ENCODE peak calls at places on chromosome 13, in four cellular contexts. E, F, K and Z are unnamed samples.

GRCh38 chr13:46170687-46171086 is 11.3 kb downstream of the LCP1 start:
- DNase-seq in E (no peak), F (no peak), K (no peak), Z (no peak)

GRCh38 chr13:81916471-81916870 is 1575.5 kb upstream of the SPRY2 start:
- DNase-seq in F (no peak), K (no peak), E (no peak), Z (no peak)

GRCh38 chr13:43908156-43909126 is 28.7 kb downstream of the LACC1 start:
- DNase-seq in E (no peak), F (no peak), K (peak; percentile 40), Z (no peak)

GRCh38 chr13:81872581-81872980 is 1531.7 kb upstream of the SPRY2 start:
- DNase-seq in F (peak; percentile 48), E (no peak), K (no peak), Z (no peak)

GRCh38 chr13:25654332-25654731 is 282.6 kb downstream of the ATP8A2 start:
- DNase-seq in F (no peak), E (peak; percentile 33), K (no peak), Z (no peak)

GRCh38 chr13:23378009-23378632 is 55.4 kb downstream of the SACS start:
- DNase-seq in F (no peak), K (peak; percentile 38), E (no peak), Z (peak; percentile 24)

GRCh38 chr13:81987159-81987558 is 1646.2 kb upstream of the SPRY2 start:
- DNase-seq in F (no peak), E (no peak), K (no peak), Z (no peak)

GRCh38 chr13:106602178-106602577 is 34.2 kb upstream of the ARGLU1 start:
- DNase-seq in E (no peak), K (no peak), F (no peak), Z (no peak)

GRCh38 chr13:70580825-70581224 is 472.6 kb upstream of the KLHL1 start:
- DNase-seq in E (no peak), K (no peak), F (no peak), Z (no peak)

GRCh38 chr13:21767032-21767431 is 96.2 kb downstream of the FGF9 start:
- DNase-seq in E (no peak), F (no peak), K (no peak), Z (no peak)

GRCh38 chr13:63636231-63636993 is 2220.8 kb upstream of the PCDH20 start:
- DNase-seq in E (no peak), K (no peak), F (no peak), Z (no peak)

GRCh38 chr13:29260684-29261083 is 334.8 kb downstream of the SLC7A1 start:
- DNase-seq in F (no peak), E (no peak), K (no peak), Z (no peak)

GRCh38 chr13:94246495-94246894 is 233.0 kb downstream of the DCT start:
- DNase-seq in F (no peak), K (no peak), E (no peak), Z (no peak)

GRCh38 chr13:37647038-37647650 is 48.6 kb upstream of the POSTN start:
- DNase-seq in K (no peak), E (no peak), F (no peak), Z (no peak)

GRCh38 chr13:92842145-92842544 is 384.5 kb upstream of the GPC6 start:
- DNase-seq in K (no peak), E (no peak), F (no peak), Z (no peak)

GRCh38 chr13:20392530-20392929 is 133.1 kb downstream of the CRYL1 start:
- DNase-seq in K (no peak), F (no peak), E (no peak), Z (no peak)

GRCh38 chr13:24693862-24694471 is 13.8 kb downstream of the ATP12A start:
- DNase-seq in F (peak; percentile 82), E (no peak), K (peak; percentile 32), Z (no peak)

GRCh38 chr13:93882086-93882651 is 597.3 kb downstream of the DCT start:
- DNase-seq in F (no peak), K (no peak), E (no peak), Z (no peak)

GRCh38 chr13:74487091-74487722 is 353.0 kb upstream of the KLF12 start:
- DNase-seq in F (no peak), E (no peak), K (no peak), Z (no peak)

GRCh38 chr13:40485611-40486517 is 180.6 kb downstream of the FOXO1 start:
- DNase-seq in F (no peak), K (no peak), E (no peak), Z (peak; percentile 70)

GRCh38 chr13:35836476-35836875 is 294.7 kb downstream of the DCLK1 start:
- DNase-seq in E (no peak), K (no peak), F (no peak), Z (no peak)

GRCh38 chr13:64810701-64811258 is 2419.4 kb downstream of the PCDH9 start:
- DNase-seq in K (no peak), F (no peak), E (no peak), Z (no peak)

GRCh38 chr13:83943530-83944279 is 61.4 kb upstream of the SLITRK1 start:
- DNase-seq in E (no peak), K (no peak), F (no peak), Z (no peak)

DNA sequence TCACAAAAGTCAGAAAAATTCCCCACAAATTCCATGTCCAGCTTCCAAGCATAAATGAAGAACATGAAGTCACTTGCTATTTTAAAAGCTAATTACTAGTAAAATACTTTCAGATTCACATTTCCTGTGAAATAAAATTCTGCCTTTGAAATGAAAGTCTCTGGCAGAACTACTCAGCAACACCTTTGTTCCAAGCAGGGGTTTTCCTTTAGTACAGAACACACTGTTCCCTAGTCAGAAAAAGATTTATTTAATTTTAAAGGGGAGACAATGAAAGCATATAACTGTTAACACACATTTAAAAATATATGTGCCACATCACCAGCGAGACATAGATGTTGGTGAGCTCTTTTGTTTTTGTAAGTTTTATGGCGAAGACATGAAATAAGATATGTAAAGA is 26.4 kb upstream of the RAP2A start:
- DNase-seq in K (no peak), E (no peak), F (no peak), Z (no peak)
- H3K27ac ChIP-seq in K (no peak overlapping the region), E (no peak overlapping the region), F (no peak overlapping the region), Z (no peak overlapping the region)

GRCh38 chr13:111917086-111917485 is 149.9 kb upstream of the SOX1 start:
- DNase-seq in F (peak; percentile 23), K (no peak), E (no peak), Z (no peak)
- H3K27me3 ChIP-seq in F (no peaks in the 10 kb centered on the region), K (no peaks in the 10 kb centered on the region), E (no peaks in the 10 kb centered on the region), Z (no peaks in the 10 kb centered on the region)

GRCh38 chr13:42048625-42049453 is at the start of gene DGKH:
- DNase-seq in K (peak; percentile 64), F (peak; percentile 76), E (peak; percentile 84), Z (peak; percentile 46)
- TF ChIP-seq CTCF in K (no peak), F (peak; percentile 15), E (no peak), Z (no peak)

DNA sequence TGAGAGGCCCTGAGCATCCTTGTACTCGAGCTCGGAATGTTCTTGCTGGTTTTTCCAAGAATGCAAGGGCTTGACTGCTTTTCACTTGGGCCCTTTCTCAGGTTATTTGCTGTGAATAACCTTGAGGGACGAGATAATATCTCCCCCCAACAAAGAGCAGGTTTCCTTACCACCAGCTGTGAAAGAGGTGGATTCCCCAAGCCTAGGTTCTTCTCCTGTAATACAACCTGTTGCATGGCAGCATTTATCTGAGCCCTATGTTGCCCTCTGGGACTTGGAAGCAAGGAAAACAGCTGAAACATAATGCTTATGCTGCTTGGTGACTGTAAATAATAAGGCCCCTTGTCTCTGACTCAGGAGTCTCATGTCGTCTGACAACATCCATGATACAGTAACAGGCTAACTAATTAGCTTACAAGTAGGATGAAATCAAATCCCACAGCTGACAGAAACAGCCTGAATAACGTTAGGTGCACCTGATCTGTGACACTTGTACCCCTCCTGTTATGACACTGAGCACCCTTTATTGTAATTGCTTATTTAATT is 43.6 kb upstream of the RCBTB2 start:
- DNase-seq in E (no peak), K (no peak), F (no peak), Z (no peak)
- H3K27ac ChIP-seq in E (no peak overlapping the region), K (no peak overlapping the region), F (no peak overlapping the region), Z (no peak overlapping the region)

DNA sequence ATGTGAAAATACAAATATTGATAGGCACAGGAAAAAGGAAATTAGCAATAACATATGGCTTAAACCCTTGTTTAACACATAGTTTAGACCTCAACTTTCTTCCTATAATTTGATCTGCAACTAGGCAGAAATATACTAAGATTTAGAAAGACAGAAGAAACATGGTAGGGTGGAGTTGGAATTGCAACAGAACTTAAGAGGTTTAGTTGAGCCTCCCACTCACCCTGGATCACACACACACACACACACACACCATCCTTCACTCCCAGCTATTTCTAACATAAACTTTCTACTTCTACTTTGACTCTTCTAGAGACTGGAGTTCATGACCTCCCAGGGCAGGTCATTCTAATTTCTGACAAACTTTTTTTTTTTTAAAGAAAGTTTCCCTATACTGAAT is 47.4 kb downstream of the FLT3 start:
- DNase-seq in F (no peak), K (no peak), E (no peak), Z (no peak)
- H3K27me3 ChIP-seq in F (no peaks in the 10 kb centered on the region), K (no peaks in the 10 kb centered on the region), E (no peaks in the 10 kb centered on the region), Z (peaks cover 13% of the 10 kb centered on the region)

GRCh38 chr13:69524459-69525155 is 583.0 kb upstream of the ATXN8OS start:
- DNase-seq in K (no peak), E (no peak), F (no peak), Z (no peak)
- TF ChIP-seq CTCF in K (no peak), E (no peak), F (peak; percentile 67), Z (no peak)

DNA sequence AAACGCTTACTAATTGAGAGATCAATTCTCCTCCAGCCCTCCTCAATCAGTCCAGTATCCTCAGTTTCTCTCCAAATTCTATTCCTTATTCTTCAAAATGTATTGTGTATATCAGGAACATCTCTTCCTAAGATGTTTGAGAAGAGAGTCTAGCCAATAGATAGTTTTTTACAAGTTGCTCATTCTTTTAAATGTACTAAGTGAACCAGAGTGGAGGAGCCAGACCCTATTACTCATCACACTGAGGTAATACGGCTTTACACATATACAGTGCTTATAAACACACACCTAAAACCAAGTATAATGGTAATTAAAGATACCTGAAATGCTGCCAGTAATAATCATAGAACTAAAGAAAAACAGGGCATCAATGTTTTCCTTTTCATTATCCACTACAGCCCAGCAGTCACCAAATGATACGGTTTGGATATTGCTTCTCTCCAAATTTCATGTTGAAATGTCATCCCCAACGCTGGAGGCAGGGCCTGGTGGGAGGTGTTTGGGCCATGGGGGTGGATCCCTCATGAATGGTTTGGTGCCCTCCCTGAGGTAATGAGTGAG is 45.2 kb upstream of the HMGB1 start:
- DNase-seq in E (no peak), K (no peak), F (no peak), Z (no peak)
- H3K27ac ChIP-seq in E (no peak overlapping the region), K (no peak overlapping the region), F (no peak overlapping the region), Z (no peak overlapping the region)

DNA sequence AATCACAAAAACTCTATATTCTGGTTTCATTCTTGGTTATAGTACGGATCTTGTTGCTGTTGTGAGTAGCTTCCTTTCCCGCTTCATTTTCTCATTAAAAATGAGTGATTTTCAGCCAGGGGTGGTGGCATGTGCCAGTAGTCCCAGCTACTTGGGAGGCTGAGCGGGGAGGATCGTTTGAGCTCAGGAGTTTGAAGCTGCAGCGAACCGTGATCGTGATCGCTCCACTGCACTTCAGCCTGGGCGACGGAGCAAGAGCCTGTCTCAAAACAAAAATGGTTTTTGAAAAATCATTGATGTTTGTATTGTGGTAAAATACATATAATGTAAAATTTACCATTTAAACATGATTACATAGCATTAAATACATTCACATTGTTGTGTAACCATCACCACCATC is 71.6 kb upstream of the TM9SF2 start:
- DNase-seq in K (no peak), E (no peak), F (peak; percentile 11), Z (no peak)
- H3K27me3 ChIP-seq in K (no peaks in the 10 kb centered on the region), E (no peaks in the 10 kb centered on the region), F (no peaks in the 10 kb centered on the region), Z (no peaks in the 10 kb centered on the region)

GRCh38 chr13:72839831-72840426 is 58.0 kb downstream of the PIBF1 start:
- DNase-seq in F (peak; percentile 54), K (no peak), E (no peak), Z (peak; percentile 15)
- TF ChIP-seq CTCF in F (peak; percentile 84), K (peak; percentile 38), E (peak; percentile 56), Z (peak; percentile 61)